ENCODE peak calls at places on chromosomes 12 and 14, in seven cellular contexts. S is left ventricle myocardium inferior, T is fibroblast of pulmonary artery, L is neural progenitor cell, R is lower leg skin, C is PC-9, E is foreskin fibroblast. K is an unnamed sample.

GRCh38 chr14:100438678-100439592 is 115.8 kb downstream of the SLC25A47 start:
- DNase-seq in E (peak; percentile 58), S (no peak), L (no peak), R (peak; percentile 83), T (peak; percentile 68), C (peak; percentile 92), K (peak; percentile 36)

GRCh38 chr14:94001501-94002396 is 4.6 kb downstream of the CCDC197 start:
- DNase-seq in L (peak; percentile 84), R (no peak), E (peak; percentile 54), T (peak; percentile 77), C (peak; percentile 67), S (peak; percentile 37), K (peak; percentile 62)

GRCh38 chr12:12586879-12587675 is 24.4 kb upstream of the DUSP16 start:
- DNase-seq in T (no peak), S (no peak), R (no peak), L (no peak), E (no peak), C (peak; percentile 88), K (peak; percentile 99)

GRCh38 chr12:15356831-15357456 is 34.6 kb downstream of the PTPRO start:
- DNase-seq in L (no peak), S (no peak), C (no peak), R (no peak), T (no peak), E (no peak), K (no peak)

GRCh38 chr12:40668095-40668494 is 24.1 kb upstream of the CNTN1 start:
- DNase-seq in R (no peak), L (no peak), T (no peak), S (no peak), E (no peak), C (no peak), K (peak; percentile 27)

GRCh38 chr12:54352022-54352531 is 12.2 kb downstream of the GPR84 start:
- DNase-seq in L (peak; percentile 91), R (no peak), T (peak; percentile 48), S (peak; percentile 47), E (peak; percentile 65), C (no peak), K (no peak)

GRCh38 chr14:102925646-102926045 is 3.2 kb downstream of the AMN start:
- DNase-seq in T (no peak), R (no peak), L (no peak), E (no peak), C (no peak), S (no peak), K (no peak)

GRCh38 chr12:34604227-34604626 is 581.9 kb downstream of the ALG10 start:
- DNase-seq in E (no peak), L (no peak), S (no peak), T (no peak), R (no peak), C (no peak), K (no peak)

GRCh38 chr14:35964736-35965135 is 138.6 kb downstream of the BRMS1L start:
- DNase-seq in E (no peak), S (no peak), C (no peak), T (no peak), R (no peak), L (no peak), K (no peak)

GRCh38 chr12:26281320-26281719 is 85.9 kb downstream of the SSPN start:
- DNase-seq in C (no peak), E (peak; percentile 62), L (no peak), R (no peak), T (peak; percentile 64), S (no peak), K (no peak)

GRCh38 chr14:63203618-63204406 is 431 bp upstream of the RHOJ start:
- DNase-seq in R (peak; percentile 92), L (peak; percentile 77), E (peak; percentile 84), C (no peak), S (peak; percentile 79), T (peak; percentile 100), K (no peak)

GRCh38 chr12:96409734-96410133 is 9.5 kb upstream of the CDK17 start:
- DNase-seq in L (no peak), T (no peak), R (no peak), C (no peak), S (no peak), E (no peak), K (no peak)

GRCh38 chr14:79781882-79782281 is 429.4 kb downstream of the DIO2 start:
- DNase-seq in C (no peak), R (no peak), E (no peak), T (peak; percentile 22), S (no peak), L (no peak), K (no peak)

GRCh38 chr12:40229690-40230651 is 5.2 kb downstream of the LRRK2 start:
- DNase-seq in C (no peak), E (no peak), L (no peak), S (no peak), T (no peak), R (no peak), K (no peak)

GRCh38 chr14:71322660-71323250 is 415.5 kb downstream of the PCNX1 start:
- DNase-seq in L (peak; percentile 15), T (peak; percentile 79), C (peak; percentile 45), S (no peak), R (no peak), E (peak; percentile 40), K (no peak)

GRCh38 chr12:26633591-26634210 is 199.3 kb downstream of the ITPR2 start:
- DNase-seq in E (peak; percentile 77), S (no peak), R (no peak), T (peak; percentile 71), C (no peak), L (no peak), K (no peak)

GRCh38 chr12:101097829-101098580 is 112.0 kb downstream of the SLC5A8 start:
- DNase-seq in E (no peak), C (no peak), L (no peak), S (no peak), T (no peak), R (no peak), K (peak; percentile 68)

GRCh38 chr12:52079576-52080402 is at the start of gene SMIM41:
- DNase-seq in C (no peak), L (no peak), R (peak; percentile 83), S (no peak), T (no peak), E (no peak), K (no peak)

GRCh38 chr14:32567543-32568384 is 238.7 kb downstream of the AKAP6 start:
- DNase-seq in T (peak; percentile 31), R (no peak), E (peak; percentile 26), C (peak; percentile 47), L (no peak), S (no peak), K (no peak)

GRCh38 chr12:54052745-54053624 is 650 bp upstream of the HOXC4 start:
- DNase-seq in L (no peak), S (no peak), E (no peak), R (no peak), C (no peak), T (no peak), K (no peak)

GRCh38 chr12:78210894-78211302 is 380.2 kb downstream of the NAV3 start:
- DNase-seq in L (no peak), S (no peak), C (no peak), T (peak; percentile 86), E (peak; percentile 86), R (no peak), K (no peak)

GRCh38 chr14:42779024-42779423 is 1172.3 kb downstream of the LRFN5 start:
- DNase-seq in R (no peak), C (no peak), T (peak; percentile 7), S (no peak), L (no peak), E (no peak), K (no peak)

GRCh38 chr12:103387385-103387784 is 108.4 kb downstream of the C12orf42 start:
- DNase-seq in T (no peak), C (no peak), R (no peak), E (no peak), S (no peak), L (no peak), K (no peak)

DNA sequence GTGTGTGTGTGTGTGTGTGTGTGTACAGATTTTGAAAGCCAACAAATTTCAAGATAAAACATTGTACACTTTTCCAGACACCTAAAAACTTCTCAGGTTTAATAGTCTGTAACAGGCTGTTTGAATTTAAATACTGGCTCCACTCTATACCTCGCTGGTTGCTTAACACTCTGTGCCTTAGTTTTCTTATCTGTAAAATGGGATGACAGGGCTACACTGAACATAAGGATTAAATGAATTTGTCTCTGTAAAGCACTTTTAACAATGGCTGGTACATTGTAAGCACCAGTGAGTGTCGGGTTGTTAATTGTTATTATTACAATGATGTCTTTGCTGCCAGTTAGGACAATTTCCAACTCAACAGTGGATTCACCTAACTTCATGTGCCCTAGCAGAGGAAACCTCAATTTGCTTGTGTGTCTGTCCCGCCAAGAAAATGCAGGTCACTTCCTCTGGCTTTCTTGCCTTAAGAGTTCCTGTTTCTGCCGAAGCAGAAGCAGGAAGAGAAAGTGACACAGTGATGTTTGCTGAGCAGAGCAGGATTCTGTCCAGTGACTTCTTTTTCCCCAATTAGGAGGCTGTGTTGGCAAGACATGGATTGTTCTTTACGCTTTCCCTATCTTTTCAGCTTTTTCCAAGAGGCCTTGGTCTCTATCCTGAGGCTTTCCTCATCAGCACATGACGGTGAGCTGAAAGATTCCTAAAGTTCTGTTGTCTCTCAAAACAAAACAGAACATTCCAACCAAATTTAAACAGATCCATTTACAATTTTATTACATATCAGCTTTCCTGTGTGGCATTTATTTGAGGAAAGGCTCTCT is 154.1 kb upstream of the ATP2B1 start:
- DNase-seq in E (peak; percentile 7), T (no peak), R (no peak), L (no peak), C (no peak), S (no peak), K (no peak)
- H3K4me3 ChIP-seq in E (no peak overlapping the region), T (no peak overlapping the region), R (no peak overlapping the region), L (no peak overlapping the region), C (no peak overlapping the region), S (peak overlapping the region; percentile 4), K (no peak overlapping the region)

DNA sequence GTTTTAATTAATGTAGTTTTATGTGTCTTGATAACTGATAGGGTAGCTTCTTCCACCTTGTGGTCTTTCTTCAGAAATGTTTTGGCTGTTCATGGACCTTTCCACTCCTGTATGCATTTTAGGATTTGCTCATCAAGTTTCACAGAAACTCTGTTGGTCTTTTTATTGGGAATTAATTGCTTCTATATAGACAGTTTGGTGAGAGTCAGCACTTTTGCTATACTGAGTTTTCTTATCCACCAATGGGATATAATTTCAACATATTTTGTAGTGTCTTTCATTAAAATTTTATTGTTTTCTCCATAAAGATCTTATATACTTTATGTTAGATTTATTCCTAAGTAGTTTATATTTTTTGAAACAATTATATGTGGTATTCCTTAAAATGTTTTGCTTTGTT is 7.8 kb downstream of the GOLGA5 start:
- DNase-seq in E (no peak), S (no peak), R (no peak), T (no peak), L (no peak), C (no peak), K (no peak)
- H3K4me3 ChIP-seq in E (no peak overlapping the region), S (no peak overlapping the region), R (no peak overlapping the region), T (no peak overlapping the region), L (no peak overlapping the region), C (no peak overlapping the region), K (no peak overlapping the region)

DNA sequence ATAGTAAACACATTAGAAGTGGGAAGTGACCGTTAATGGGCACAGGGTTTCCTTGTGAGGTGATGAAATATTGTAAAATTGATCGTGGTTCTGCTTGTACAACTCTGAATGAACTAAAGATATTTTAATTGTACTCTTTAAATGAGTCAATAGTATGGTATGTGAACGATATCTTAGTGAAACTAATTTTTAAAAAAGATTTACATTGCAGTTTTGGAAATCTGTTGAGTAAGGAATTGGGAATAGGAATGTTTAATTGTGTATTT is 1.7 kb downstream of the ZNF410 start:
- DNase-seq in E (peak; percentile 15), T (peak; percentile 20), C (peak; percentile 61), L (no peak), S (no peak), R (no peak), K (no peak)
- H3K4me3 ChIP-seq in E (peak overlapping the region; percentile 98), T (peak overlapping the region; percentile 89), C (peak overlapping the region; percentile 91), L (peak overlapping the region; percentile 82), S (no peak overlapping the region), R (no peak overlapping the region), K (peak overlapping the region; percentile 95)

GRCh38 chr12:132907216-132907615 is 19.8 kb upstream of the CHFR start:
- DNase-seq in R (no peak), C (no peak), L (no peak), S (no peak), E (peak; percentile 14), T (no peak), K (no peak)
- H3K4me3 ChIP-seq in R (no peak overlapping the region), C (no peak overlapping the region), L (no peak overlapping the region), S (peak overlapping the region; percentile 72), E (no peak overlapping the region), T (no peak overlapping the region), K (no peak overlapping the region)